ENCODE peak calls at places on chromosomes 4 and X, in four cellular contexts. K is SK-N-SH, Y is body of pancreas, M is PC-9. Z is an unnamed sample.

GRCh38 chrX:86197815-86198214 is 49.6 kb downstream of the DACH2 start:
- DNase-seq in K (no peak), M (no peak), Y (no peak), Z (no peak)

GRCh38 chrX:46791927-46792825 is 33.3 kb upstream of the SLC9A7 start:
- DNase-seq in M (peak), K (no peak), Y (peak), Z (no peak)

GRCh38 chr4:31283689-31284088 is 563.5 kb downstream of the PCDH7 start:
- DNase-seq in K (no peak), M (no peak), Y (no peak), Z (no peak)

GRCh38 chr4:159278399-159278798 is 175.5 kb downstream of the RAPGEF2 start:
- DNase-seq in K (no peak), Y (no peak), M (no peak), Z (no peak)

GRCh38 chr4:153153339-153153851 is 50.8 kb upstream of the TRIM2 start:
- DNase-seq in K (peak), Y (peak), M (peak), Z (no peak)

GRCh38 chr4:40325406-40326019 is 9.6 kb upstream of the CHRNA9 start:
- DNase-seq in Y (peak), K (peak), M (no peak), Z (no peak)

GRCh38 chr4:38177792-38178665 is 217.8 kb downstream of the PTTG2 start:
- DNase-seq in K (no peak), Y (peak), M (no peak), Z (peak)

GRCh38 chr4:55549888-55550287 is 3.2 kb upstream of the CLOCK start:
- DNase-seq in K (no peak), M (no peak), Y (no peak), Z (no peak)

GRCh38 chr4:85127653-85128052 is 161.2 kb upstream of the WDFY3 start:
- DNase-seq in M (no peak), K (peak), Y (peak), Z (no peak)

GRCh38 chr4:169158860-169159259 is 111.9 kb downstream of the SH3RF1 start:
- DNase-seq in K (no peak), M (no peak), Y (no peak), Z (no peak)

GRCh38 chrX:10352536-10352935 is 195.8 kb downstream of the CLCN4 start:
- DNase-seq in Y (no peak), K (no peak), M (no peak), Z (no peak)

GRCh38 chrX:132292753-132293152 is 73.5 kb upstream of the RAP2C start:
- DNase-seq in Y (peak), K (peak), M (peak), Z (no peak)

GRCh38 chr4:40317921-40318658 is 17.0 kb upstream of the CHRNA9 start:
- DNase-seq in K (no peak), Y (no peak), M (no peak), Z (no peak)

GRCh38 chr4:153780221-153780620 is 8.7 kb downstream of the SFRP2 start:
- DNase-seq in M (no peak), Y (no peak), K (no peak), Z (no peak)

GRCh38 chrX:40755291-40756249 is 20.2 kb upstream of the MED14 start:
- DNase-seq in K (no peak), M (no peak), Y (peak), Z (peak)

GRCh38 chrX:40746536-40746935 is 11.2 kb upstream of the MED14 start:
- DNase-seq in K (no peak), M (no peak), Y (no peak), Z (no peak)

GRCh38 chrX:40748977-40749376 is 13.6 kb upstream of the MED14 start:
- DNase-seq in M (no peak), K (no peak), Y (no peak), Z (no peak)

GRCh38 chrX:40749874-40750273 is 14.5 kb upstream of the MED14 start:
- DNase-seq in M (no peak), K (no peak), Y (no peak), Z (no peak)
- H3K4me3 ChIP-seq in M (no peak), K (no peak), Y (no peak), Z (peak)

DNA sequence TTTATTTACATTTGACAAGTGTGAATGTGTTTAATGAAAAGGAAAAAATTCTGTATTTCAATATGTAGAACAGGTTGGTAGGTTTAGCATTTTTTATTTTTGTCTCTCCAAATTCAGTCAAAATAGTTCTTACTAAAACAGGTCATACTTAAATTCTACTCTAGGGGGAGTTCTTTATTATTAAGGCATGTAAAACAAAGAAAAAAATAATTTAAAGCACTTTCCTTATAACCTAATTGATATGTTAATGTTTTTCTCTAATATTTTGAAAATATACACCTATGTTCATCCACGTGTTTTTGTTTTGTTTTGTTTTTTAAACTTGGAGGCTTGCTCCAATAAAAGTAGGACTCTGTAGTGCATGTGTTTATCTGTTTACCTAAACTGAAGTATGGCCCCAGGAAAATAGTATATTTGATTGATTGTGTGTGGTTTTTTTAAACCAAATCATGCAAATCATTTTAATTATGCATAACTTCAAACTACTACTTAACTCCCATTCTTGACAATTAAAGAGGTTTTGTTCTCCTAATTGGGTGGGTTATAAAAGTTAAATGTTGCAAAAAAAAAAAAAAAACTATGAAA is 562.7 kb downstream of the RPA4 start:
- DNase-seq in K (peak), M (no peak), Y (no peak), Z (no peak)
- TF ChIP-seq CTCF in K (peak), M (peak), Y (no peak), Z (no peak)

GRCh38 chr4:8559524-8560264 is 20.5 kb upstream of the GPR78 start:
- DNase-seq in M (peak), K (no peak), Y (no peak), Z (no peak)
- H3K4me3 ChIP-seq in M (peak), K (no peak), Y (no peak), Z (no peak)

DNA sequence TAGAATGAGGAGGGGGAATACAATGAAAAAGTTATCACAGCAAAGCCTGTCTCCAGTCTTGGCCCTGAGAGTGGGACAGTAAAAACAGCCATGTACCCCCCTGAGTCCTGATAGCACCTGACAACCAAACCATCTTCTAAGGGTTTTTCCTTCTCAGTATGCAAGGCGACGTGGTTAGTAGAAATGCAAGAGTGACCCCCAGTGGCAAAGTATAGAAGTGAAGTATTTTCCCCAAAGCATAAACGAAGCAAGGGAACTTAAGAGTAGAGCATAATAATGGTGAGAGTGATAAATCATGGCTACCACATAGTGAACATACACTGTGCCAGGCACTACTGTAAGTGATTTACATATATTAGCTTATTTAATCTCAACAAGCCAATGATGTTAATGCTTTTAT is 52.8 kb downstream of the FAM47C start:
- DNase-seq in M (peak), Y (no peak), K (peak), Z (no peak)
- TF ChIP-seq CTCF in M (peak), Y (peak), K (peak), Z (peak)

GRCh38 chrX:148504412-148504950 is 4.1 kb downstream of the AFF2 start:
- DNase-seq in M (no peak), K (no peak), Y (no peak), Z (no peak)
- H3K4me3 ChIP-seq in M (no peak), K (no peak), Y (no peak), Z (no peak)

DNA sequence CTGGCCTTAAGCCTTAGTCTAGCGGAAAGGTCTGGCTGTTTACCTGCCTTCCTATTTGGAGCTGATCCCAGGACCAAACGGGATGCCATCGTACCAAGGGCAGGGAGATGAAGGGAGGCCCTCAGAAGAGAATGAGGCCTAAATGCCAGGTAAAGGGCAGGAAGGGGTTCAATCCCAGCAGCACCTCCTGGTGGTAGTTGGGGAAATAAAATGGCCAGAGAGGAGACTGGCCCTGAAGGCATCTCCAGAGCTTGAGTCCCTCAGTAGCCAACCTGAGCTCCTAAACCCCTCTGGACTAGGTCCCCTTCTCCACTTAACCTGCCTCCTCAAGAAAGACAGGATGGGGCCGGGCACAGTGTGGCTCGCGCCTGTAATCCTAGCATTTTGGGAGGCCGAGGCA is 53.7 kb downstream of the KDM5C start:
- DNase-seq in Y (no peak), K (no peak), M (no peak), Z (no peak)
- TF ChIP-seq CTCF in Y (no peak), K (no peak), M (no peak), Z (no peak)

DNA sequence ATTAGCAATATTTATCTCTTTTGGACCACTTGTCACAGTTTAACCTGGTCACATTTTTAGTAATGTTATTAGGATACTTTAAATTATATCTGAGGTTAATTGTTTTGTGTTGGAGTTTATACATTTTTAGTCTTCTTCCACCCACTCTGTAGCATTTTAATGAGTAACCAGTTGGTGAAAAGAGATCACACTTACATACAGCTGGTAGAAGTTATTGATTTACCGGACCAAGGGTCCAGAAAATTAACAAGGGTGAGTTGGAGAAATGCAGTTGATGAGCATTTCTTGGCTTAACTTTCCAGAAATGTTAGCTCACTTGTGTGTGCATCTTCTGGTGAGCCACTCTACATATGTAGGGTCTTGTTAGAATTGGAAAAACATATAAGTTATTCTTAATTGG is 219.6 kb downstream of the GRXCR1 start:
- DNase-seq in Y (no peak), K (no peak), M (no peak), Z (no peak)
- H3K4me3 ChIP-seq in Y (no peak), K (no peak), M (no peak), Z (no peak)

GRCh38 chr4:141711211-141711610 is 74.8 kb downstream of the IL15 start:
- DNase-seq in M (no peak), K (no peak), Y (no peak), Z (no peak)
- TF ChIP-seq CTCF in M (peak), K (peak), Y (peak), Z (peak)

GRCh38 chr4:149280886-149281285 is 534.8 kb downstream of the IQCM start:
- DNase-seq in Y (no peak), K (no peak), M (no peak), Z (no peak)
- H3K4me3 ChIP-seq in Y (no peak), K (no peak), M (no peak), Z (no peak)